ENCODE peak calls at places on chromosomes 12 and 14, in seven cellular contexts. P, D, K, G, J, E and V are unnamed samples.

GRCh38 chr12:45379261-45379660 is 163.4 kb downstream of the ANO6 start:
- DNase-seq in K (no peak), D (peak), P (no peak), J (no peak), G (no peak), E (no peak), V (no peak)

GRCh38 chr12:15853877-15854276 is 28.3 kb upstream of the STRAP start:
- DNase-seq in E (no peak), K (no peak), J (no peak), P (no peak), G (no peak), D (no peak), V (no peak)

GRCh38 chr14:90730367-90730766 is 85.9 kb downstream of the TTC7B start:
- DNase-seq in G (no peak), D (no peak), P (no peak), K (no peak), J (no peak), E (no peak), V (no peak)

GRCh38 chr12:91127751-91128150 is 16.5 kb upstream of the LUM start:
- DNase-seq in J (peak), G (no peak), D (peak), E (peak), P (no peak), K (no peak), V (no peak)

GRCh38 chr12:30847259-30847658 is 79.3 kb upstream of the TSPAN11 start:
- DNase-seq in J (peak), D (peak), P (no peak), E (peak), K (no peak), G (peak), V (no peak)

GRCh38 chr14:103984196-103984595 is 41.9 kb upstream of the RD3L start:
- DNase-seq in K (no peak), D (no peak), E (no peak), G (no peak), J (no peak), P (no peak), V (no peak)

GRCh38 chr12:43723134-43723533 is 35.5 kb downstream of the PUS7L start:
- DNase-seq in J (no peak), P (no peak), E (no peak), G (no peak), D (no peak), K (no peak), V (no peak)

GRCh38 chr14:100402631-100403030 is 79.5 kb downstream of the SLC25A47 start:
- DNase-seq in G (no peak), P (no peak), D (no peak), K (no peak), J (no peak), E (no peak), V (no peak)

GRCh38 chr12:49093746-49094103 is 876 bp downstream of the DHH start:
- DNase-seq in J (no peak), G (no peak), D (no peak), P (no peak), E (no peak), K (no peak), V (peak)

GRCh38 chr12:53352331-53353258 is 16.4 kb upstream of the SP7 start:
- DNase-seq in G (peak), J (peak), E (peak), P (peak), D (peak), K (peak), V (peak)

GRCh38 chr12:113453330-113453729 is 18.3 kb downstream of the LHX5 start:
- DNase-seq in E (no peak), K (no peak), D (no peak), P (no peak), G (no peak), J (no peak), V (no peak)

GRCh38 chr12:3250576-3250975 is 173.4 kb downstream of the TSPAN9 start:
- DNase-seq in P (no peak), K (no peak), E (no peak), J (no peak), G (no peak), D (no peak), V (no peak)

GRCh38 chr12:64006211-64006610 is 161.7 kb downstream of the SRGAP1 start:
- DNase-seq in D (no peak), P (no peak), K (no peak), E (no peak), J (peak), G (no peak), V (no peak)

GRCh38 chr12:47852096-47852571 is 32.4 kb upstream of the HDAC7 start:
- DNase-seq in D (no peak), E (no peak), K (no peak), P (no peak), J (peak), G (no peak), V (no peak)

GRCh38 chr12:122944588-122944987 is 21.7 kb downstream of the ABCB9 start:
- DNase-seq in P (peak), J (no peak), K (no peak), E (no peak), G (no peak), D (peak), V (no peak)

GRCh38 chr12:97545804-97546203 is 83.2 kb downstream of the RMST start:
- DNase-seq in G (no peak), J (no peak), E (no peak), D (no peak), P (no peak), K (no peak), V (no peak)

GRCh38 chr12:103765322-103765721 is 75.7 kb downstream of the NT5DC3 start:
- DNase-seq in D (no peak), K (no peak), P (no peak), G (no peak), J (no peak), E (no peak), V (no peak)

GRCh38 chr12:103423061-103423473 is 72.7 kb downstream of the C12orf42 start:
- DNase-seq in P (no peak), E (no peak), D (no peak), G (no peak), K (no peak), J (no peak), V (no peak)

GRCh38 chr12:108592033-108592909 is 5.6 kb downstream of the TMEM119 start:
- DNase-seq in J (no peak), P (no peak), G (no peak), E (no peak), K (no peak), D (no peak), V (peak)

GRCh38 chr12:42213954-42214426 is 24.1 kb downstream of the YAF2 start:
- DNase-seq in G (no peak), K (no peak), P (no peak), J (peak), D (no peak), E (no peak), V (no peak)

GRCh38 chr14:88866305-88866704 is 41.9 kb downstream of the TTC8 start:
- DNase-seq in E (no peak), J (no peak), K (no peak), D (no peak), P (no peak), G (peak), V (no peak)

GRCh38 chr12:111451649-111452129 is 46.0 kb downstream of the SH2B3 start:
- DNase-seq in D (peak), G (no peak), E (no peak), J (peak), K (no peak), P (no peak), V (no peak)

GRCh38 chr14:24817638-24818053 is 183.7 kb upstream of the GZMB start:
- DNase-seq in P (no peak), G (no peak), J (peak), K (no peak), D (peak), E (no peak), V (no peak)

GRCh38 chr14:91405241-91405721 is 12.3 kb downstream of the CCDC88C start:
- DNase-seq in E (no peak), J (no peak), D (no peak), G (no peak), K (no peak), P (no peak), V (peak)

GRCh38 chr14:105440554-105440900 is 20.9 kb downstream of the MTA1 start:
- DNase-seq in E (no peak), G (no peak), J (no peak), D (no peak), P (no peak), K (no peak), V (no peak)

GRCh38 chr12:89525002-89525823 is 617 bp upstream of the GALNT4 start:
- DNase-seq in E (peak), J (peak), D (peak), P (no peak), K (no peak), G (no peak), V (peak)

GRCh38 chr12:110074089-110074488 is 25.8 kb upstream of the C12orf76 start:
- DNase-seq in G (no peak), P (no peak), D (no peak), K (no peak), E (no peak), J (no peak), V (peak)

GRCh38 chr12:126469211-126469610 is 1404.0 kb downstream of the AACS start:
- DNase-seq in G (no peak), E (no peak), D (no peak), K (no peak), J (no peak), P (no peak), V (no peak)

GRCh38 chr12:56954956-56955355 is 2.5 kb downstream of the RDH16 start:
- DNase-seq in P (no peak), E (no peak), G (no peak), D (no peak), K (no peak), J (no peak), V (no peak)

GRCh38 chr12:102885043-102885932 is 31.8 kb downstream of the PAH start:
- DNase-seq in E (no peak), K (no peak), P (no peak), G (no peak), D (no peak), J (peak), V (no peak)

GRCh38 chr12:62519043-62519442 is 52.4 kb downstream of the MON2 start:
- DNase-seq in E (no peak), P (no peak), J (no peak), D (no peak), K (no peak), G (no peak), V (no peak)

GRCh38 chr14:22493143-22493542 is 95.9 kb downstream of the DAD1 start:
- DNase-seq in P (no peak), E (no peak), D (no peak), K (no peak), G (no peak), J (no peak), V (no peak)

GRCh38 chr14:75831971-75832370 is 149.8 kb downstream of the TGFB3 start:
- DNase-seq in E (peak), J (peak), P (peak), G (no peak), K (no peak), D (peak), V (no peak)

GRCh38 chr12:27733791-27734190 is 23.2 kb downstream of the MRPS35 start:
- DNase-seq in D (no peak), P (no peak), J (no peak), K (no peak), E (no peak), G (no peak), V (no peak)

GRCh38 chr12:93570552-93571359 is 1.7 kb upstream of the SOCS2 start:
- DNase-seq in K (peak), D (peak), E (peak), G (peak), J (peak), P (peak), V (peak)

GRCh38 chr12:93571360-93571853 is 1.1 kb upstream of the SOCS2 start:
- DNase-seq in G (no peak), D (peak), P (peak), E (peak), J (peak), K (peak), V (peak)

GRCh38 chr12:93573552-93574223 is 1.2 kb downstream of the SOCS2 start:
- DNase-seq in P (no peak), G (no peak), E (peak), D (no peak), K (no peak), J (peak), V (no peak)

GRCh38 chr12:93571854-93572711 is at the start of gene SOCS2:
- DNase-seq in J (peak), G (no peak), E (peak), D (no peak), K (no peak), P (no peak), V (peak)

GRCh38 chr12:93572712-93573551 is 457 bp downstream of the SOCS2 start:
- DNase-seq in E (peak), D (no peak), J (peak), K (no peak), G (no peak), P (no peak), V (peak)
- H3K27ac ChIP-seq in E (peak), D (peak), J (peak), K (peak), G (no peak), P (peak), V (peak)

DNA sequence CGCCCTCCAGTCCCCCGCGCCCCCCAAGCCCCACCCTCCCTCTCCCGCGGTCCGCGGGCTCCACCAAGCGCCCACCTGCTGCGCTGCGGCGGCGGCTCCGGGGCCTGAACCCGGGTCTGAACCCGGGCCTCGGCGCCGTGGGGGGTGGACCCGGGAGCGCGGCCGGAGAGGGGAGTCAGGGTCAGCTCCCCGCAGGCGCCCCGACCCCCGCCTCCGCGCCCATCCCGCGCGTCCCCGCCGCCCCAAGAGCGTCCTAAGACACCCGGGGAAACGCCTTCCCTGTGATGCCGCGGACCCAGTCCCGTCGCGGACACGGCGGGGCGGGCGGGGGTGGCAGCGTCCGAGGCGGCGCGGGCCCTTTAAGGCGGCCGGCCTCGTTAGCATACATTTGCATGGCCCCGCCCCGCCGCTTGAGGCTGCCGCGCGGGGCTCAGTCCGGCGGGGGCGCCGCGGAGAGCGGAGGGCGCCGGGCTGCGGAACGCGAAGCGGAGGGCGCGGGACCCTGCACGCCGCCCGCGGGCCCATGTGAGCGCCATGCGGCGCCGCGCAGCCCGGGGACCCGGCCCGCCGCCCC is at the start of gene MMP17:
- DNase-seq in D (peak), E (no peak), K (peak), P (no peak), G (no peak), J (peak), V (peak)
- H3K4me3 ChIP-seq in D (peak), E (peak), K (peak), P (peak), G (peak), J (no peak), V (peak)

GRCh38 chr14:52792097-52792415 is 649 bp upstream of the GNPNAT1 start:
- DNase-seq in J (no peak), P (no peak), E (no peak), K (no peak), D (no peak), G (no peak), V (no peak)
- H3K27ac ChIP-seq in J (peak), P (peak), E (peak), K (peak), D (peak), G (peak), V (peak)

DNA sequence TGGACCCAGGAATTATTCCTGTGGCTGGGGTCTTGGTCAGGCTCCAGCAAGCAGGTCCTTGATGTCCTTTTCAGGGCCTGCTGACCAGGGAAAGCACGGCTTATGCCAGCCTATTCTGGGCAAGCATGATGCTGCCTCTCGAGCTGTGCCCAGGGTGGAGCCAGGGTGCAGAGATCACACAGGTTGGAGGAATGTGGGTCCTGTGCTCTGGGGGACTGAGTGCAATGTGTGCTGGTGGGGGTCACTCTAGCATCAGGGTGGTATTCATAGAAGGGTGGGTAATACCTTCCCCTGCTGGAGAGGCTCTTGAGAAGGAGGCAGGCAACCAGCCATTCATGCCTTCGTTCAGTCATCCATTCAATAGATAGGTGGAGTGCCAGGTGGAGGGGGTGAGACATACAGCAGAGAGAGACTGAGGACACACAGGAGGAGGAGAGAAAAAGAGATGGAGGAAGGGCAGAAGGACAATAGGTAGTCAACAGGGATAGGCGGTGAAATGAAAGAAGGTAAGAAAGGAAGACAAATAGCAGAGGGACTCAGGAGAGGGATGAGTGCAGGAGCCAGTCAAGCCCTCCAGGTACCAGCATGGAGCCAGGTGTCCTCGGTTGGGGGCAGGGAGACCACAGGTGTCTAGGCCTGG is 5.1 kb upstream of the ZNF385A start:
- DNase-seq in G (no peak), J (no peak), P (no peak), D (no peak), E (no peak), K (no peak), V (no peak)
- H3K4me3 ChIP-seq in G (no peak), J (no peak), P (no peak), D (no peak), E (no peak), K (no peak), V (no peak)

GRCh38 chr14:61342486-61342885 is 21.1 kb downstream of the PRKCH start:
- DNase-seq in E (no peak), K (no peak), J (no peak), P (no peak), G (no peak), D (no peak), V (peak)
- H3K27ac ChIP-seq in E (no peak), K (no peak), J (no peak), P (peak), G (no peak), D (no peak), V (peak)

DNA sequence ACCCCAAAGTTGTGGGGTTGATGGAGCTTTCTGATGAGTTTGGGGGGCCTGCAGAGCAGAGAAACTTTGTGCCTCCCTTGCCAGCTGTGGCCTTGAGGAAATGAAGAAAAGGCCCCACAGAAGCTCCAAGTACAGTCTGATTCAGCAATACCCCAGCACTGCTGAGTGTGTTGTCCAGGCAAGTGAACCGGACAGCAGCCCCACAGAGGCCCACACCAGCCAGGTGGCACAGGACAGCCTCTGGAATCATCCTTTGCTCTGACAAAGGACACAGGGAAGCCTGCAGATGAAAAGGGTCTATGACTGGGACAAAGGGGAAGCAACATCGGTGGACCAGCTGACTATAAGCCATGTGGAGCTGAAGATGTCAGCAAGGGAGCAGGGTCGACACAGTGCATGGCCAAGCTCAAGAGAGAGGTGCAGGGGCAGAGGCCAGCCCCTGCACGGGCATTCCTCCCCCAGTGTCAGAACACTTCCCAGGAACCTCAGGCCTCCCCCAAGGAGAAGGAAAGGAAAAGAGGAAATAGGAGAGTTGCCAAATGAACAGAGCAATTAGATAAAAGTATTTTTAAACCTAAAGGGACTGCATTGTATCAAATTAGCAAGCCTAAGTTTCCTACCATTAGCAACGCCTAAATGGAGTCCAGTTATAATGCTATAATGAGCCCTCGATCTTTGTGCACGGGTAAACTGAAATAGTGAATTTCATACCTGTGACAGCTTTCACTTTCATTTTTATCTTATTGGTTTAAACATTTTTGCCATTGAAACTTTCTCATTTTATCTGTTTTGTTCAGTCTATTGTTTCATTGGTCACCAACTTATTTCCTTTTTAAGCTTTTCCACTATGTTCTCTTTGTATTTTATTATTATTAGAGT is 46.3 kb upstream of the PTGDR start:
- DNase-seq in E (no peak), J (no peak), K (no peak), G (no peak), D (no peak), P (no peak), V (no peak)
- H3K4me3 ChIP-seq in E (no peak), J (no peak), K (peak), G (no peak), D (no peak), P (peak), V (no peak)

GRCh38 chr12:25994252-25994651 is 35.8 kb downstream of the RASSF8 start:
- DNase-seq in D (no peak), P (no peak), G (peak), J (peak), E (no peak), K (no peak), V (no peak)
- H3K27ac ChIP-seq in D (no peak), P (no peak), G (peak), J (no peak), E (no peak), K (no peak), V (no peak)

DNA sequence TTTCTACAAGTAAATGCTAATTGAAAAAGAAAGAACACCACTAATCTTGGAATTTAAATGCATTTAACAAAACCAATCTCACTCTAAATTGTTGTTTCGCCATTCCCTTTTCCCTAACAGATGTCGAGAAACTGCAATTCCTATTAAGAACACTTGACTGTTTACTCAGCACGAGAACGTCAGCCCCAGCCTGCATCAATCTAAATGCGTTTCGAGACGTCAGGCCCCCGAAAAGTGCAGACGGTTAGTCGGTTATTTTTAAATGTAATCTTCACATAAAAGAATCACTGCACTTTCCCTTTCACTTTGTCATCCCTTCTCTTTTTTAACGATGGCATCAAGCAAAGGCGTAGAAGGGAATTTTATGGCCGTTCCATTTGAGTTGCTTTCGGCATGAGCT is 837.6 kb downstream of the VRK1 start:
- DNase-seq in G (no peak), D (peak), K (no peak), J (no peak), E (no peak), P (no peak), V (no peak)
- H3K4me3 ChIP-seq in G (no peak), D (peak), K (peak), J (no peak), E (no peak), P (peak), V (peak)

DNA sequence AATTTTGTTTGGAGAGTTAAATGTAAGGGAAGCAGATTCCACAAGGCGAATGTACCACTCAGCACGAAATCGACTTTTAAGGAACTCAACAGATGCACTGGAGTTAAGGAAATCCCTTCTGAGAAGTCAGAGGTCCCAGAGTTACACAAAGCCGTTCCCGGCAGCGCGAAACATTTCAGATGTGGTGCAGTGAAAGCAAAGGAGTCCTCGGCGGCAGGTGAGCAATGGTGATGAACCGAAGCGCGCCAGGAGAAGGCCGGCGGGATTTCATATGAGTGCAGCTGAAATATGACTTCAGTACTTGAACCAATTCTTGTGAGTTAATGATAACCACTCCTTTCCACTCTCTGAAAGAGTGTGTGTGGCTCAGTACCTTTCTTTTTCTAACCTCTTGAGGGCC is 183.2 kb downstream of the GRIP1 start:
- DNase-seq in P (no peak), E (no peak), D (no peak), K (no peak), J (no peak), G (no peak), V (no peak)
- H3K27ac ChIP-seq in P (no peak), E (no peak), D (no peak), K (no peak), J (no peak), G (no peak), V (no peak)